ENCODE peak calls at places on chromosomes 1 and 21, in ten cellular contexts. C is activated T-cell treated with anti-CD3 and anti-CD28 coated beads, Interleukin-2, amount 50 U/mL, for 72 hours; O is LoVo; W is HepG2; Y is KBM-7; H is EH; X is A549; N is AG04450; Q is HFFc6; P is left ventricle myocardium superior. B is an unnamed sample.

GRCh38 chr1:60920561-60920960 is 161.8 kb upstream of the NFIA start:
- DNase-seq in Y (no peak), P (no peak), H (no peak), O (no peak), Q (no peak), X (no peak), N (no peak), C (no peak), W (no peak), B (no peak)

GRCh38 chr1:6870571-6870970 is 85.3 kb downstream of the CAMTA1 start:
- DNase-seq in N (no peak), X (no peak), O (no peak), Q (peak; percentile 41), W (no peak), C (no peak), P (no peak), Y (no peak), H (peak; percentile 73), B (no peak)

GRCh38 chr1:226581650-226582330 is 33.2 kb downstream of the STUM start:
- DNase-seq in C (no peak), Q (no peak), X (no peak), N (no peak), W (no peak), H (no peak), Y (no peak), O (no peak), P (no peak), B (no peak)

GRCh38 chr1:183022202-183023145 is 746 bp upstream of the LAMC1 start:
- DNase-seq in P (peak; percentile 85), Q (peak; percentile 99), N (peak; percentile 95), C (peak; percentile 40), W (peak; percentile 73), Y (peak; percentile 67), H (peak; percentile 99), O (peak; percentile 82), X (peak; percentile 90), B (peak; percentile 87)

GRCh38 chr21:15837603-15838002 is 107.8 kb downstream of the USP25 start:
- DNase-seq in W (no peak), O (no peak), H (peak; percentile 50), N (no peak), X (no peak), Q (peak; percentile 23), C (no peak), Y (peak; percentile 12), P (no peak), B (no peak)

GRCh38 chr1:107531065-107531908 is 390.4 kb downstream of the NTNG1 start:
- DNase-seq in X (no peak), H (no peak), W (no peak), N (no peak), Q (no peak), Y (no peak), O (no peak), C (no peak), P (no peak), B (no peak)

GRCh38 chr1:150546294-150546937 is 2.8 kb upstream of the ADAMTSL4 start:
- DNase-seq in C (no peak), Y (no peak), H (no peak), Q (no peak), P (no peak), O (no peak), W (no peak), N (no peak), X (no peak), B (no peak)

GRCh38 chr1:36625959-36626337 is 143.2 kb upstream of the CSF3R start:
- DNase-seq in C (no peak), Y (no peak), Q (no peak), W (no peak), O (no peak), H (no peak), N (no peak), P (no peak), X (no peak), B (no peak)

GRCh38 chr21:45301521-45302081 is 13.9 kb upstream of the POFUT2 start:
- DNase-seq in H (no peak), P (no peak), W (no peak), N (no peak), Y (no peak), C (no peak), O (no peak), X (no peak), Q (no peak), B (no peak)